ENCODE peak calls at places on chromosomes 1 and 21, in nine cellular contexts. One of them, this sample, is unnamed.

GRCh38 chr1:154327466-154328317 is 2.4 kb downstream of the ATP8B2 start:
- DNase-seq in fibroblast of lung: no peak
- DNase-seq in prostate gland: no peak
- DNase-seq in bronchial epithelial cell: peak; percentile 48
- DNase-seq in IMR-90: no peak
- DNase-seq in cardiac muscle cell: no peak
- DNase-seq in tibial artery: no peak
- DNase-seq in testis: no peak
- DNase-seq in body of pancreas: no peak
- DNase-seq in this sample: no peak

GRCh38 chr1:67831850-67832513 is 1.3 kb downstream of the GNG12 start:
- DNase-seq in fibroblast of lung: peak; percentile 86
- DNase-seq in prostate gland: peak; percentile 64
- DNase-seq in bronchial epithelial cell: peak; percentile 73
- DNase-seq in IMR-90: peak; percentile 81
- DNase-seq in cardiac muscle cell: peak; percentile 77
- DNase-seq in tibial artery: peak; percentile 80
- DNase-seq in testis: peak; percentile 76
- DNase-seq in body of pancreas: peak; percentile 61
- DNase-seq in this sample: peak; percentile 77

GRCh38 chr1:108877324-108877812 is 583 bp downstream of the GPSM2 start:
- DNase-seq in fibroblast of lung: peak; percentile 47
- DNase-seq in prostate gland: no peak
- DNase-seq in bronchial epithelial cell: peak; percentile 44
- DNase-seq in IMR-90: peak; percentile 30
- DNase-seq in cardiac muscle cell: peak; percentile 33
- DNase-seq in tibial artery: no peak
- DNase-seq in testis: peak; percentile 37
- DNase-seq in body of pancreas: no peak
- DNase-seq in this sample: no peak

GRCh38 chr1:91569411-91570104 is 68.9 kb downstream of the CDC7 start:
- DNase-seq in fibroblast of lung: peak; percentile 94
- DNase-seq in prostate gland: no peak
- DNase-seq in bronchial epithelial cell: peak; percentile 96
- DNase-seq in IMR-90: peak; percentile 93
- DNase-seq in cardiac muscle cell: peak; percentile 90
- DNase-seq in tibial artery: peak; percentile 94
- DNase-seq in testis: peak; percentile 32
- DNase-seq in body of pancreas: peak; percentile 31
- DNase-seq in this sample: peak; percentile 88

GRCh38 chr1:193079187-193079586 is 19.8 kb downstream of the RO60 start:
- DNase-seq in fibroblast of lung: no peak
- DNase-seq in prostate gland: no peak
- DNase-seq in bronchial epithelial cell: no peak
- DNase-seq in IMR-90: no peak
- DNase-seq in cardiac muscle cell: no peak
- DNase-seq in tibial artery: no peak
- DNase-seq in testis: no peak
- DNase-seq in body of pancreas: no peak
- DNase-seq in this sample: no peak

GRCh38 chr1:160466966-160467365 is 56.1 kb downstream of the SLAMF6 start:
- DNase-seq in fibroblast of lung: no peak
- DNase-seq in prostate gland: no peak
- DNase-seq in bronchial epithelial cell: no peak
- DNase-seq in IMR-90: no peak
- DNase-seq in cardiac muscle cell: no peak
- DNase-seq in tibial artery: no peak
- DNase-seq in testis: no peak
- DNase-seq in body of pancreas: no peak
- DNase-seq in this sample: no peak

GRCh38 chr1:234932506-234932905 is 196.1 kb downstream of the TOMM20 start:
- DNase-seq in fibroblast of lung: no peak
- DNase-seq in prostate gland: no peak
- DNase-seq in bronchial epithelial cell: no peak
- DNase-seq in IMR-90: no peak
- DNase-seq in cardiac muscle cell: no peak
- DNase-seq in tibial artery: peak; percentile 38
- DNase-seq in testis: no peak
- DNase-seq in body of pancreas: no peak
- DNase-seq in this sample: no peak

GRCh38 chr1:98103617-98104284 is 182.9 kb upstream of the DPYD start:
- DNase-seq in fibroblast of lung: peak; percentile 52
- DNase-seq in prostate gland: no peak
- DNase-seq in bronchial epithelial cell: peak; percentile 13
- DNase-seq in IMR-90: peak; percentile 43
- DNase-seq in cardiac muscle cell: peak; percentile 37
- DNase-seq in tibial artery: no peak
- DNase-seq in testis: no peak
- DNase-seq in body of pancreas: no peak
- DNase-seq in this sample: no peak

GRCh38 chr1:235943581-235944114 is 76.9 kb upstream of the LYST start:
- DNase-seq in fibroblast of lung: peak; percentile 98
- DNase-seq in prostate gland: no peak
- DNase-seq in bronchial epithelial cell: peak; percentile 75
- DNase-seq in IMR-90: peak; percentile 100
- DNase-seq in cardiac muscle cell: peak; percentile 88
- DNase-seq in tibial artery: no peak
- DNase-seq in testis: no peak
- DNase-seq in body of pancreas: no peak
- DNase-seq in this sample: no peak

GRCh38 chr1:181551249-181551648 is 67.9 kb downstream of the CACNA1E start:
- DNase-seq in fibroblast of lung: peak; percentile 39
- DNase-seq in prostate gland: no peak
- DNase-seq in bronchial epithelial cell: no peak
- DNase-seq in IMR-90: no peak
- DNase-seq in cardiac muscle cell: peak; percentile 1
- DNase-seq in tibial artery: no peak
- DNase-seq in testis: no peak
- DNase-seq in body of pancreas: no peak
- DNase-seq in this sample: peak; percentile 35

GRCh38 chr1:12049625-12050024 is 13.5 kb upstream of the TNFRSF8 start:
- DNase-seq in fibroblast of lung: no peak
- DNase-seq in prostate gland: no peak
- DNase-seq in bronchial epithelial cell: no peak
- DNase-seq in IMR-90: no peak
- DNase-seq in cardiac muscle cell: no peak
- DNase-seq in tibial artery: no peak
- DNase-seq in testis: no peak
- DNase-seq in body of pancreas: no peak
- DNase-seq in this sample: no peak

GRCh38 chr1:198612471-198613265 is 26.2 kb upstream of the PTPRC start:
- DNase-seq in fibroblast of lung: no peak
- DNase-seq in prostate gland: no peak
- DNase-seq in bronchial epithelial cell: no peak
- DNase-seq in IMR-90: no peak
- DNase-seq in cardiac muscle cell: no peak
- DNase-seq in tibial artery: no peak
- DNase-seq in testis: no peak
- DNase-seq in body of pancreas: no peak
- DNase-seq in this sample: no peak
- H3K4me3 ChIP-seq in fibroblast of lung: no peak overlapping the region
- H3K4me3 ChIP-seq in prostate gland: no peak overlapping the region
- H3K4me3 ChIP-seq in bronchial epithelial cell: no peak overlapping the region
- H3K4me3 ChIP-seq in IMR-90: no peak overlapping the region
- H3K4me3 ChIP-seq in cardiac muscle cell: no peak overlapping the region
- H3K4me3 ChIP-seq in tibial artery: no peak overlapping the region
- H3K4me3 ChIP-seq in testis: no peak overlapping the region
- H3K4me3 ChIP-seq in body of pancreas: no peak overlapping the region
- H3K4me3 ChIP-seq in this sample: no peak overlapping the region

DNA sequence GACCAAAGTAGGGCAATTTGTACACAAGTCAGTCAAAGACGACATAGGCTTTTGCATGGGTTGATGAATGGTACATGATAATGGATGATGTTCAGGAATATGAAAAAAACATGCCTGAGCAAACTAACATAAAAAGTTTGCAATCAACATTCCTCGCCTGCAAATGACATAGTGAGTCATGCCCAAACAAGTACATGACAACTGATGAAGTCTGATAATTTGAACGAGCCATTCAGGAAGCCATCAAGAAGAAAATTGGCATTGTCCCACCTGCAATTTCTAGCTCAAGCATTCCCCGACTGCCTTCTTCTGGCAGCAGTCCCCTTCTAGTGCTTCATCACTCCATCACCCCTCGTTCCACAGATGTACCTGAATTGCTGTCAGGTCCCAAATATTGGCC is 118.4 kb upstream of the NR5A2 start:
- DNase-seq in fibroblast of lung: no peak
- DNase-seq in prostate gland: no peak
- DNase-seq in bronchial epithelial cell: peak; percentile 75
- DNase-seq in IMR-90: no peak
- DNase-seq in cardiac muscle cell: peak; percentile 4
- DNase-seq in tibial artery: no peak
- DNase-seq in testis: no peak
- DNase-seq in body of pancreas: no peak
- DNase-seq in this sample: no peak
- TF ChIP-seq CTCF in fibroblast of lung: no peak
- TF ChIP-seq CTCF in prostate gland: no peak
- TF ChIP-seq CTCF in bronchial epithelial cell: no peak
- TF ChIP-seq CTCF in IMR-90: no peak
- TF ChIP-seq CTCF in cardiac muscle cell: no peak
- TF ChIP-seq CTCF in tibial artery: no peak
- TF ChIP-seq CTCF in testis: no peak
- TF ChIP-seq CTCF in body of pancreas: no peak
- TF ChIP-seq CTCF in this sample: no peak

GRCh38 chr1:110321045-110321444 is 18.1 kb upstream of the RBM15 start:
- DNase-seq in fibroblast of lung: no peak
- DNase-seq in prostate gland: no peak
- DNase-seq in bronchial epithelial cell: no peak
- DNase-seq in IMR-90: no peak
- DNase-seq in cardiac muscle cell: no peak
- DNase-seq in tibial artery: no peak
- DNase-seq in testis: no peak
- DNase-seq in body of pancreas: no peak
- DNase-seq in this sample: no peak
- H3K27me3 ChIP-seq in fibroblast of lung: no peaks in the 10 kb centered on the region
- H3K27me3 ChIP-seq in prostate gland: no peaks in the 10 kb centered on the region
- H3K27me3 ChIP-seq in bronchial epithelial cell: no peaks in the 10 kb centered on the region
- H3K27me3 ChIP-seq in IMR-90: peaks cover 11% of the 10 kb centered on the region
- H3K27me3 ChIP-seq in cardiac muscle cell: no peaks in the 10 kb centered on the region
- H3K27me3 ChIP-seq in tibial artery: no peaks in the 10 kb centered on the region
- H3K27me3 ChIP-seq in testis: no peaks in the 10 kb centered on the region
- H3K27me3 ChIP-seq in body of pancreas: no peaks in the 10 kb centered on the region
- H3K27me3 ChIP-seq in this sample: no peaks in the 10 kb centered on the region

DNA sequence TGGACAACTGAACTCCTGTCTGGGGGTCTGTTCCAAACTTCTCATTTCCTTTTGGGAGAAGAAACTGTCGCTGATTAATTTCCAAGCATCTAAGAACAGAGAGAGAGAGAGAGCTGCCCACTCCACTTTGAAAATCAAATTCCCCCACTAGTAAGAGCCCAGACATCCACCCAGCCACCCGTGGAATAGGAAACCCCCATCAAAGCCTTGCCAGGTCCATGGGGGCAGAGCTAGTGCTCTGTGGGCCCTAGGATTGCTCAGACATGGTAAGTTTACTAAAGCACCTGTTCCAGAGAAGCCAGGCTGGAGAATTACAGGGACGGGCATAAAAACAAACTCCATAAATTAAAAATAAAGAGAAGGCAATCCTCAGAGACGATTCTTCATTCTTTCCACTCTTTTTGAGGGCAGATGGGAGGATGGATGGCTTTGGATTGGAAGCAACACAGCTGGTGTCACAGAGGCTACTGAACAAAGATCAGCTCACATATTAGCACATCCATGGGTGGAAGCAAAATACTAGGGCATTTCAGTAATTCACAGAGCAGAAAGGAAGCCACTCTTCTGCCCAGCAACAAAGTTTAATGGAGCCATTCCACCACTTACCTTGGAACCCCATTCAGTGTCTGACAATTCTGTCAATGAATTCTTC is 103.9 kb downstream of the COLGALT2 start:
- DNase-seq in fibroblast of lung: no peak
- DNase-seq in prostate gland: no peak
- DNase-seq in bronchial epithelial cell: no peak
- DNase-seq in IMR-90: no peak
- DNase-seq in cardiac muscle cell: no peak
- DNase-seq in tibial artery: no peak
- DNase-seq in testis: no peak
- DNase-seq in body of pancreas: no peak
- DNase-seq in this sample: no peak
- H3K4me3 ChIP-seq in fibroblast of lung: no peak overlapping the region
- H3K4me3 ChIP-seq in prostate gland: no peak overlapping the region
- H3K4me3 ChIP-seq in bronchial epithelial cell: no peak overlapping the region
- H3K4me3 ChIP-seq in IMR-90: no peak overlapping the region
- H3K4me3 ChIP-seq in cardiac muscle cell: no peak overlapping the region
- H3K4me3 ChIP-seq in tibial artery: no peak overlapping the region
- H3K4me3 ChIP-seq in testis: no peak overlapping the region
- H3K4me3 ChIP-seq in body of pancreas: no peak overlapping the region
- H3K4me3 ChIP-seq in this sample: no peak overlapping the region

DNA sequence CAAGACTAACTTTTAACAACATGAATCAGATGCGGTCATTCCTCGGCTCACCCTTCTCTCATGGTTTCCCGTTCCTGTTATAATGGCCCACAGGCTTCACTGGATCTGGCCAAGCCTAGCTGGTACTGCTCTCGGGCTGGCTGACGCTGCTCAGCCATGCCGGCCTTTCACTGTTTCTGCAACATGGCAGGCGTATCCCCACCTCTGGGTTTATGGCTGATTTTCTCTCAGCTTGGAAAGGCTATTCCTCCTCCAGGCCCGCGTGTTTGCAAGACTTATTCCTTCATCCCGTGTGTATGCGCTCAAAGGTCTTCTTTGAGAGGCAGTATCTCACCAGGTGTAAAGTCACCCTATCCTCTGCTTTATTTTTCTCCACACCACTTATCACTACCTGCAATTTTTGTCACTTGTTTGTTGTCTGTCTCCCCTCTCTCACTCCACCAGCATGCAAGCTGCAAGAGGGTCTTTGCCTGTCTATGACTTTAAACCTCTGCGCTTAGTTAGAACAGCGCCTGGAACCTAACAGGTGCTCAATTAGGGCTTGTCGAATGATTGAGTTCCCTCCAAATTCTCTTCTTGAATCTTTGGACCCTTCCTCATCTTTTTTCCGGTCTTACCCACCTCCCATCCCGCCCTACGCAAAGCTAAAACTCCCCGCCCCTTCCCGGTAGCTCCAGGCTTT is 495 bp upstream of the RAP1A start:
- DNase-seq in fibroblast of lung: no peak
- DNase-seq in prostate gland: no peak
- DNase-seq in bronchial epithelial cell: no peak
- DNase-seq in IMR-90: no peak
- DNase-seq in cardiac muscle cell: no peak
- DNase-seq in tibial artery: no peak
- DNase-seq in testis: no peak
- DNase-seq in body of pancreas: no peak
- DNase-seq in this sample: no peak
- TF ChIP-seq CTCF in fibroblast of lung: no peak
- TF ChIP-seq CTCF in prostate gland: no peak
- TF ChIP-seq CTCF in bronchial epithelial cell: no peak
- TF ChIP-seq CTCF in IMR-90: no peak
- TF ChIP-seq CTCF in cardiac muscle cell: no peak
- TF ChIP-seq CTCF in tibial artery: no peak
- TF ChIP-seq CTCF in testis: no peak
- TF ChIP-seq CTCF in body of pancreas: no peak
- TF ChIP-seq CTCF in this sample: no peak

GRCh38 chr21:33036430-33037162 is 10.9 kb downstream of the OLIG2 start:
- DNase-seq in fibroblast of lung: peak; percentile 29
- DNase-seq in prostate gland: no peak
- DNase-seq in bronchial epithelial cell: peak; percentile 44
- DNase-seq in IMR-90: peak; percentile 71
- DNase-seq in cardiac muscle cell: peak; percentile 67
- DNase-seq in tibial artery: no peak
- DNase-seq in testis: no peak
- DNase-seq in body of pancreas: no peak
- DNase-seq in this sample: peak; percentile 64
- H3K27me3 ChIP-seq in fibroblast of lung: peaks cover 28% of the 10 kb centered on the region
- H3K27me3 ChIP-seq in prostate gland: peaks cover 30% of the 10 kb centered on the region
- H3K27me3 ChIP-seq in bronchial epithelial cell: peaks cover 31% of the 10 kb centered on the region
- H3K27me3 ChIP-seq in IMR-90: peaks cover 32% of the 10 kb centered on the region
- H3K27me3 ChIP-seq in cardiac muscle cell: peaks cover 98% of the 10 kb centered on the region
- H3K27me3 ChIP-seq in tibial artery: no peaks in the 10 kb centered on the region
- H3K27me3 ChIP-seq in testis: peaks cover 3% of the 10 kb centered on the region
- H3K27me3 ChIP-seq in body of pancreas: peaks cover 9% of the 10 kb centered on the region
- H3K27me3 ChIP-seq in this sample: peaks cover 77% of the 10 kb centered on the region

GRCh38 chr1:59816318-59816878 is 1.6 kb downstream of the HOOK1 start:
- DNase-seq in fibroblast of lung: no peak
- DNase-seq in prostate gland: no peak
- DNase-seq in bronchial epithelial cell: no peak
- DNase-seq in IMR-90: no peak
- DNase-seq in cardiac muscle cell: no peak
- DNase-seq in tibial artery: no peak
- DNase-seq in testis: no peak
- DNase-seq in body of pancreas: no peak
- DNase-seq in this sample: no peak
- H3K4me3 ChIP-seq in fibroblast of lung: no peak overlapping the region
- H3K4me3 ChIP-seq in prostate gland: no peak overlapping the region
- H3K4me3 ChIP-seq in bronchial epithelial cell: no peak overlapping the region
- H3K4me3 ChIP-seq in IMR-90: no peak overlapping the region
- H3K4me3 ChIP-seq in cardiac muscle cell: peak overlapping the region; percentile 85
- H3K4me3 ChIP-seq in tibial artery: no peak overlapping the region
- H3K4me3 ChIP-seq in testis: no peak overlapping the region
- H3K4me3 ChIP-seq in body of pancreas: peak overlapping the region; percentile 98
- H3K4me3 ChIP-seq in this sample: peak overlapping the region; percentile 45

This sample was measured in left lung.